ENCODE peak calls at places on chromosomes 4 and X, in eight cellular contexts. R, O, P, V, H, N, M and X are unnamed samples.

GRCh38 chr4:98873059-98873458 is 55.9 kb downstream of the EIF4E start:
- DNase-seq in R (no peak), O (no peak), P (no peak), V (no peak), H (no peak), N (no peak), M (no peak), X (no peak)

GRCh38 chrX:11446951-11447350 is 153.7 kb downstream of the AMELX start:
- DNase-seq in R (no peak), O (no peak), P (no peak), V (no peak), H (no peak), N (no peak), M (no peak), X (no peak)

GRCh38 chrX:44093431-44093830 is 120.2 kb upstream of the NDP start:
- DNase-seq in R (no peak), O (no peak), P (no peak), V (no peak), H (no peak), N (no peak), M (no peak), X (no peak)

GRCh38 chr4:16530688-16531635 is 304.7 kb upstream of the TAPT1 start:
- DNase-seq in R (no peak), O (no peak), P (no peak), V (no peak), H (no peak), N (no peak), M (no peak), X (no peak)

GRCh38 chr4:108372678-108373077 is 203.9 kb upstream of the LEF1 start:
- DNase-seq in R (no peak), O (no peak), P (no peak), V (no peak), H (peak; percentile 34), N (no peak), M (no peak), X (no peak)

GRCh38 chrX:11239230-11239629 is 54.0 kb upstream of the AMELX start:
- DNase-seq in R (no peak), O (no peak), P (no peak), V (no peak), H (no peak), N (no peak), M (no peak), X (no peak)

GRCh38 chr4:3637326-3638016 is 105.2 kb upstream of the LRPAP1 start:
- DNase-seq in R (no peak), O (no peak), P (no peak), V (no peak), H (no peak), N (no peak), M (no peak), X (no peak)

GRCh38 chrX:31988975-31989374 is 917.1 kb upstream of the FTHL17 start:
- DNase-seq in R (no peak), O (no peak), P (no peak), V (no peak), H (no peak), N (no peak), M (no peak), X (no peak)

GRCh38 chr4:81351653-81352455 is 119.9 kb downstream of the RASGEF1B start:
- DNase-seq in R (peak; percentile 38), O (peak; percentile 79), P (peak; percentile 61), V (peak; percentile 66), H (peak; percentile 62), N (peak; percentile 2), M (peak; percentile 74), X (peak; percentile 62)

GRCh38 chr4:75895744-75896314 is 6.4 kb downstream of the PPEF2 start:
- DNase-seq in R (peak; percentile 9), O (peak; percentile 23), P (peak; percentile 12), V (no peak), H (no peak), N (no peak), M (peak; percentile 64), X (peak; percentile 30)

GRCh38 chr4:7902101-7902553 is 37.5 kb downstream of the AFAP1 start:
- DNase-seq in R (no peak), O (no peak), P (no peak), V (no peak), H (no peak), N (no peak), M (no peak), X (no peak)